ENCODE peak calls at places on chromosomes 3 and 15, in ten cellular contexts. One of them, this sample, is unnamed.

GRCh38 chr15:67850995-67851535 is 11.2 kb upstream of the RNU6-1 start:
- DNase-seq in T-helper 1 cell: no peak
- DNase-seq in GM04504: no peak
- DNase-seq in WTC11: no peak
- DNase-seq in NCI-H524: no peak
- DNase-seq in D721Med: no peak
- DNase-seq in stimulated activated CD8-positive, alpha-beta memory T cell treated with anti-CD3 and anti-CD28 coated beads, Interleukin-12 subunit alpha, Interleukin-12 subunit beta, amount 100 ng/mL, for 1 hour: no peak
- DNase-seq in naive B cell: no peak
- DNase-seq in RPMI7951: peak; percentile 68
- DNase-seq in PC-3: peak; percentile 45
- DNase-seq in this sample: no peak

GRCh38 chr3:4841783-4842440 is 137.3 kb upstream of the BHLHE40 start:
- DNase-seq in T-helper 1 cell: no peak
- DNase-seq in GM04504: no peak
- DNase-seq in WTC11: no peak
- DNase-seq in NCI-H524: no peak
- DNase-seq in D721Med: no peak
- DNase-seq in stimulated activated CD8-positive, alpha-beta memory T cell treated with anti-CD3 and anti-CD28 coated beads, Interleukin-12 subunit alpha, Interleukin-12 subunit beta, amount 100 ng/mL, for 1 hour: no peak
- DNase-seq in naive B cell: no peak
- DNase-seq in RPMI7951: no peak
- DNase-seq in PC-3: peak; percentile 28
- DNase-seq in this sample: no peak

GRCh38 chr3:182241777-182242556 is 530.2 kb downstream of the SOX2 start:
- DNase-seq in T-helper 1 cell: no peak
- DNase-seq in GM04504: no peak
- DNase-seq in WTC11: no peak
- DNase-seq in NCI-H524: no peak
- DNase-seq in D721Med: no peak
- DNase-seq in stimulated activated CD8-positive, alpha-beta memory T cell treated with anti-CD3 and anti-CD28 coated beads, Interleukin-12 subunit alpha, Interleukin-12 subunit beta, amount 100 ng/mL, for 1 hour: no peak
- DNase-seq in naive B cell: no peak
- DNase-seq in RPMI7951: no peak
- DNase-seq in PC-3: no peak
- DNase-seq in this sample: no peak

GRCh38 chr3:100354850-100355249 is 20.3 kb downstream of the NIT2 start:
- DNase-seq in T-helper 1 cell: no peak
- DNase-seq in GM04504: no peak
- DNase-seq in WTC11: no peak
- DNase-seq in NCI-H524: peak; percentile 54
- DNase-seq in D721Med: no peak
- DNase-seq in stimulated activated CD8-positive, alpha-beta memory T cell treated with anti-CD3 and anti-CD28 coated beads, Interleukin-12 subunit alpha, Interleukin-12 subunit beta, amount 100 ng/mL, for 1 hour: no peak
- DNase-seq in naive B cell: no peak
- DNase-seq in RPMI7951: no peak
- DNase-seq in PC-3: no peak
- DNase-seq in this sample: no peak

GRCh38 chr3:153809097-153809496 is 312.1 kb upstream of the ARHGEF26 start:
- DNase-seq in T-helper 1 cell: no peak
- DNase-seq in GM04504: no peak
- DNase-seq in WTC11: no peak
- DNase-seq in NCI-H524: no peak
- DNase-seq in D721Med: no peak
- DNase-seq in stimulated activated CD8-positive, alpha-beta memory T cell treated with anti-CD3 and anti-CD28 coated beads, Interleukin-12 subunit alpha, Interleukin-12 subunit beta, amount 100 ng/mL, for 1 hour: no peak
- DNase-seq in naive B cell: no peak
- DNase-seq in RPMI7951: no peak
- DNase-seq in PC-3: no peak
- DNase-seq in this sample: no peak

GRCh38 chr3:119388577-119388976 is 74.8 kb downstream of the TMEM39A start:
- DNase-seq in T-helper 1 cell: no peak
- DNase-seq in GM04504: no peak
- DNase-seq in WTC11: no peak
- DNase-seq in NCI-H524: no peak
- DNase-seq in D721Med: no peak
- DNase-seq in stimulated activated CD8-positive, alpha-beta memory T cell treated with anti-CD3 and anti-CD28 coated beads, Interleukin-12 subunit alpha, Interleukin-12 subunit beta, amount 100 ng/mL, for 1 hour: no peak
- DNase-seq in naive B cell: no peak
- DNase-seq in RPMI7951: peak; percentile 3
- DNase-seq in PC-3: no peak
- DNase-seq in this sample: no peak

GRCh38 chr3:129616291-129616690 is 9.8 kb upstream of the PLXND1 start:
- DNase-seq in T-helper 1 cell: no peak
- DNase-seq in GM04504: no peak
- DNase-seq in WTC11: no peak
- DNase-seq in NCI-H524: no peak
- DNase-seq in D721Med: no peak
- DNase-seq in stimulated activated CD8-positive, alpha-beta memory T cell treated with anti-CD3 and anti-CD28 coated beads, Interleukin-12 subunit alpha, Interleukin-12 subunit beta, amount 100 ng/mL, for 1 hour: no peak
- DNase-seq in naive B cell: no peak
- DNase-seq in RPMI7951: no peak
- DNase-seq in PC-3: no peak
- DNase-seq in this sample: no peak

GRCh38 chr3:179842061-179842460 is 189.2 kb downstream of the USP13 start:
- DNase-seq in T-helper 1 cell: no peak
- DNase-seq in GM04504: no peak
- DNase-seq in WTC11: no peak
- DNase-seq in NCI-H524: no peak
- DNase-seq in D721Med: no peak
- DNase-seq in stimulated activated CD8-positive, alpha-beta memory T cell treated with anti-CD3 and anti-CD28 coated beads, Interleukin-12 subunit alpha, Interleukin-12 subunit beta, amount 100 ng/mL, for 1 hour: no peak
- DNase-seq in naive B cell: no peak
- DNase-seq in RPMI7951: no peak
- DNase-seq in PC-3: peak; percentile 25
- DNase-seq in this sample: no peak

GRCh38 chr15:23912191-23912590 is 225.1 kb upstream of the NDN start:
- DNase-seq in T-helper 1 cell: no peak
- DNase-seq in GM04504: no peak
- DNase-seq in WTC11: peak; percentile 70
- DNase-seq in NCI-H524: peak; percentile 27
- DNase-seq in D721Med: no peak
- DNase-seq in stimulated activated CD8-positive, alpha-beta memory T cell treated with anti-CD3 and anti-CD28 coated beads, Interleukin-12 subunit alpha, Interleukin-12 subunit beta, amount 100 ng/mL, for 1 hour: no peak
- DNase-seq in naive B cell: no peak
- DNase-seq in RPMI7951: no peak
- DNase-seq in PC-3: no peak
- DNase-seq in this sample: no peak

GRCh38 chr3:158727499-158728377 is 4.5 kb downstream of the RARRES1 start:
- DNase-seq in T-helper 1 cell: peak; percentile 36
- DNase-seq in GM04504: peak; percentile 41
- DNase-seq in WTC11: peak; percentile 25
- DNase-seq in NCI-H524: peak; percentile 14
- DNase-seq in D721Med: peak; percentile 57
- DNase-seq in stimulated activated CD8-positive, alpha-beta memory T cell treated with anti-CD3 and anti-CD28 coated beads, Interleukin-12 subunit alpha, Interleukin-12 subunit beta, amount 100 ng/mL, for 1 hour: peak; percentile 30
- DNase-seq in naive B cell: peak; percentile 48
- DNase-seq in RPMI7951: peak; percentile 75
- DNase-seq in PC-3: peak; percentile 84
- DNase-seq in this sample: no peak

GRCh38 chr3:36487616-36488015 is 107.3 kb downstream of the STAC start:
- DNase-seq in T-helper 1 cell: no peak
- DNase-seq in GM04504: no peak
- DNase-seq in WTC11: no peak
- DNase-seq in NCI-H524: no peak
- DNase-seq in D721Med: no peak
- DNase-seq in stimulated activated CD8-positive, alpha-beta memory T cell treated with anti-CD3 and anti-CD28 coated beads, Interleukin-12 subunit alpha, Interleukin-12 subunit beta, amount 100 ng/mL, for 1 hour: no peak
- DNase-seq in naive B cell: no peak
- DNase-seq in RPMI7951: no peak
- DNase-seq in PC-3: no peak
- DNase-seq in this sample: no peak